ENCODE peak calls at places on chromosomes 1 and 21, in seven cellular contexts. R is SK-N-SH, K is GM12878, F is H1, E is HCT116, N is HepG2, Z is K562. B is an unnamed sample.

GRCh38 chr1:55636691-55637090 is 421.5 kb upstream of the USP24 start:
- DNase-seq in F (no peak), N (no peak), R (no peak), E (no peak), K (no peak), Z (no peak), B (no peak)

GRCh38 chr1:54136269-54136896 is 16.4 kb downstream of the CDCP2 start:
- DNase-seq in Z (no peak), N (no peak), K (no peak), E (no peak), R (no peak), F (no peak), B (no peak)

GRCh38 chr1:151399890-151400235 is 490 bp downstream of the PSMB4 start:
- DNase-seq in K (no peak), N (no peak), F (no peak), R (no peak), E (no peak), Z (peak), B (no peak)

GRCh38 chr1:206575165-206575893 is 36.9 kb downstream of the EIF2D start:
- DNase-seq in E (no peak), R (no peak), Z (peak), N (no peak), F (no peak), K (no peak), B (no peak)

GRCh38 chr1:84862810-84863251 is 30.2 kb downstream of the LPAR3 start:
- DNase-seq in E (no peak), K (peak), N (no peak), F (no peak), Z (no peak), R (no peak), B (no peak)

GRCh38 chr1:54376085-54377039 is 29.8 kb downstream of the SSBP3 start:
- DNase-seq in R (no peak), N (peak), Z (peak), K (peak), F (no peak), E (peak), B (no peak)

GRCh38 chr1:101820080-101820479 is 176.6 kb downstream of the OLFM3 start:
- DNase-seq in N (peak), K (no peak), F (no peak), E (peak), Z (no peak), R (peak), B (peak)

GRCh38 chr1:13697738-13698137 is 2.2 kb upstream of the PRDM2 start:
- DNase-seq in K (no peak), R (no peak), N (no peak), F (no peak), E (no peak), Z (no peak), B (no peak)

GRCh38 chr1:168439451-168440375 is 104.1 kb downstream of the XCL2 start:
- DNase-seq in Z (peak), E (peak), N (peak), R (peak), K (peak), F (peak), B (peak)

GRCh38 chr1:42484382-42484781 is 21.3 kb downstream of the CCDC30 start:
- DNase-seq in Z (no peak), E (no peak), F (no peak), R (no peak), N (peak), K (no peak), B (no peak)

GRCh38 chr1:216210081-216210480 is 213.2 kb downstream of the USH2A start:
- DNase-seq in R (no peak), N (no peak), K (no peak), E (no peak), F (no peak), Z (no peak), B (no peak)

GRCh38 chr21:46078984-46079356 is 18.9 kb upstream of the COL6A2 start:
- DNase-seq in R (no peak), E (no peak), F (no peak), N (no peak), Z (peak), K (no peak), B (no peak)

GRCh38 chr21:46079357-46080170 is 18.3 kb upstream of the COL6A2 start:
- DNase-seq in K (no peak), F (no peak), R (peak), Z (no peak), E (no peak), N (no peak), B (no peak)

GRCh38 chr21:46077674-46078101 is 20.2 kb upstream of the COL6A2 start:
- DNase-seq in K (no peak), Z (no peak), R (no peak), E (no peak), F (no peak), N (no peak), B (no peak)

GRCh38 chr21:46080171-46081021 is 17.5 kb upstream of the COL6A2 start:
- DNase-seq in Z (peak), E (no peak), R (peak), F (no peak), K (no peak), N (no peak), B (no peak)

GRCh38 chr21:46078322-46078981 is 19.5 kb upstream of the COL6A2 start:
- DNase-seq in R (no peak), E (no peak), K (no peak), Z (no peak), F (no peak), N (no peak), B (no peak)
- TF ChIP-seq JUND in R (no peak), E (no peak), K (no peak), Z (no peak), F (no peak), N (no peak), B (no peak)

DNA sequence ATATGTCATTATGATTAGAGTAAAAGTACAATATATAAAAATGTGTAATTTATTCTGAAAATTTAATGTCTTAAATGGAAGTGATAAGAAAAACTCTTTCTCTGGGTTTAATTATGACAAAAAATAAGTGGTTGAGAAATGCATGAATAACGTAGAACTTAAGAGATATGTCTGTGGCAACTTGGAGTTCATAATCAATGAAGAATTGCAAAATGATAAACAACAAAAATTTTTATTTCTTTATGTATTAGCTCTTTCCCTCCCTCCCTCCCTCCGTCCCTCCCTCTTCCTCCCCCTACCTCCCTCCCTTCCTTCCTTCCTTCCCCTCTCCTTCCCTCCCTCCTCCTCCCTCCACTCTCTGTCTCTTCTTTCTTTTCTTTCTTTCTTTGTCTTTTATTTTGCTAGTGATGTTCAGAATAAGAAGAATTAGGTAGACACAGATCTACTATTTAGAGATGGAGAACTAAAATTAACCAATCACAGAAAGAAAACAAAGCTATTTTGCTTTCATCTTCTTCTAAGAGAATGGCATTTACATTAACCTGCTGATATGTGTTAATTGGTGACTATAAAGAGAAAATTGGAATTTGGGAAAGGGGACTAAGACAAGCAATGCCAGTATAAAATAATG is 96.3 kb upstream of the PDC start:
- DNase-seq in K (no peak), N (no peak), R (no peak), E (no peak), F (no peak), Z (no peak), B (no peak)
- TF ChIP-seq JUND in K (no peak), N (no peak), R (no peak), E (no peak), F (no peak), Z (no peak), B (no peak)

GRCh38 chr1:95953668-95954067 is 719.7 kb downstream of the RWDD3 start:
- DNase-seq in F (no peak), Z (no peak), R (no peak), E (no peak), N (no peak), K (no peak), B (no peak)
- TF ChIP-seq JUND in F (no peak), Z (no peak), R (no peak), E (no peak), N (no peak), K (no peak), B (no peak)

DNA sequence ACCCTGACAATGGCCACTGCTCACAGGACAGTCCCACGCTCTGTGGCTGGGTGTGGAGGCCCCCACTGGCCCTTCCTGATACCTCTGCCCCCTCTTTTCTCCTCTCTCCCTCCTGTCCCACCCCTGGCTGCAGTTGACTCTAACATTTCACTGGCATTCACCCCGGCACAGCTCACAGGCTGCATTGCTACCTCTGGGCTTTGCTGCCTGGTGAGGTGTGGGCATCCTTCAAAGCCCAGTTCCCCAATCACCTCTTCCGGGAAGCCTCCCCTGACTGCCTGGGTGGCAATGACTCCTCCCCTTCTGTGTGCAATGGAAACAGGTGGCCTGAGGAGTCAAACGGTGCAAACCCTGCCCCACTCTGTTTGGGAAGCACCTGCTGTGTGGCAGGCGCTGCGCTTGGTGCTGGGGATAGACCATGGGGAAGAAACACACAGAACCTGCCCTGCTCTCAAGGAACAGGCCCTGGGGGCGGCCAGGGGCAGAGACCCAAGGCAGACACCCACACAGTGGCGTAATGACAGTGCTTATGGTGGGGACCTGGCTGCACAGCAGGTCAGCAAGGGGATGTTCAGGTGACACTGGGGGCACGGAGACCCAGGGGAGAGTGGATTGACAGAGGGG is 39.3 kb upstream of the POFUT2 start:
- DNase-seq in E (no peak), Z (no peak), R (no peak), N (no peak), F (no peak), K (no peak), B (no peak)
- TF ChIP-seq JUND in E (no peak), Z (no peak), R (no peak), N (no peak), F (no peak), K (no peak), B (no peak)

GRCh38 chr1:243956448-243956847 is 94.6 kb upstream of the ZBTB18 start:
- DNase-seq in F (no peak), E (no peak), R (no peak), N (no peak), K (no peak), Z (no peak), B (no peak)
- TF ChIP-seq JUND in F (no peak), E (no peak), R (peak), N (no peak), K (no peak), Z (no peak), B (no peak)

GRCh38 chr1:228376262-228376628 is 30.4 kb downstream of the TRIM11 start:
- DNase-seq in R (no peak), K (no peak), F (no peak), E (no peak), N (no peak), Z (no peak), B (peak)

GRCh38 chr1:228378453-228379164 is 28.0 kb downstream of the TRIM11 start:
- DNase-seq in E (peak), N (no peak), R (peak), F (peak), Z (peak), K (no peak), B (peak)

GRCh38 chr1:228377664-228378452 is 28.8 kb downstream of the TRIM11 start:
- DNase-seq in Z (no peak), E (no peak), F (peak), R (no peak), N (no peak), K (no peak), B (no peak)

GRCh38 chr1:228375578-228376261 is 30.9 kb downstream of the TRIM11 start:
- DNase-seq in F (no peak), E (no peak), R (no peak), N (no peak), Z (no peak), K (no peak), B (no peak)

GRCh38 chr1:228376651-228377631 is 29.7 kb downstream of the TRIM11 start:
- DNase-seq in R (no peak), N (no peak), E (no peak), F (no peak), K (no peak), Z (no peak), B (no peak)
- TF ChIP-seq JUND in R (no peak), N (no peak), E (no peak), F (no peak), K (no peak), Z (no peak), B (no peak)